ENCODE peak calls at places on chromosomes 2 and 18, in nine cellular contexts. One of them, this sample, is unnamed.

GRCh38 chr2:31401580-31401979 is 13.0 kb downstream of the XDH start:
- DNase-seq in adrenal gland: no peak
- DNase-seq in body of pancreas: no peak
- DNase-seq in psoas muscle: no peak
- DNase-seq in transverse colon: no peak
- DNase-seq in mucosa of descending colon: no peak
- DNase-seq in fibroblast of pulmonary artery: peak
- DNase-seq in MM.1S: no peak
- DNase-seq in PC-9: peak
- DNase-seq in this sample: peak

GRCh38 chr2:198453866-198454265 is 649.5 kb downstream of the PLCL1 start:
- DNase-seq in adrenal gland: no peak
- DNase-seq in body of pancreas: no peak
- DNase-seq in psoas muscle: no peak
- DNase-seq in transverse colon: no peak
- DNase-seq in mucosa of descending colon: no peak
- DNase-seq in fibroblast of pulmonary artery: no peak
- DNase-seq in MM.1S: no peak
- DNase-seq in PC-9: no peak
- DNase-seq in this sample: no peak

GRCh38 chr2:70852824-70853223 is 17.2 kb upstream of the CD207 start:
- DNase-seq in adrenal gland: no peak
- DNase-seq in body of pancreas: no peak
- DNase-seq in psoas muscle: no peak
- DNase-seq in transverse colon: no peak
- DNase-seq in mucosa of descending colon: no peak
- DNase-seq in fibroblast of pulmonary artery: peak
- DNase-seq in MM.1S: no peak
- DNase-seq in PC-9: no peak
- DNase-seq in this sample: no peak

GRCh38 chr2:26243643-26244478 is 571 bp downstream of the HADHA start:
- DNase-seq in adrenal gland: peak
- DNase-seq in body of pancreas: peak
- DNase-seq in psoas muscle: no peak
- DNase-seq in transverse colon: peak
- DNase-seq in mucosa of descending colon: no peak
- DNase-seq in fibroblast of pulmonary artery: peak
- DNase-seq in MM.1S: peak
- DNase-seq in PC-9: no peak
- DNase-seq in this sample: peak

GRCh38 chr18:25876334-25876979 is 214.0 kb downstream of the SS18 start:
- DNase-seq in adrenal gland: no peak
- DNase-seq in body of pancreas: no peak
- DNase-seq in psoas muscle: no peak
- DNase-seq in transverse colon: no peak
- DNase-seq in mucosa of descending colon: no peak
- DNase-seq in fibroblast of pulmonary artery: no peak
- DNase-seq in MM.1S: no peak
- DNase-seq in PC-9: no peak
- DNase-seq in this sample: no peak

GRCh38 chr2:218432676-218433365 is 13.9 kb downstream of the VIL1 start:
- DNase-seq in adrenal gland: no peak
- DNase-seq in body of pancreas: no peak
- DNase-seq in psoas muscle: peak
- DNase-seq in transverse colon: peak
- DNase-seq in mucosa of descending colon: no peak
- DNase-seq in fibroblast of pulmonary artery: no peak
- DNase-seq in MM.1S: no peak
- DNase-seq in PC-9: no peak
- DNase-seq in this sample: no peak

GRCh38 chr2:48423376-48423775 is 106.6 kb upstream of the STON1 start:
- DNase-seq in adrenal gland: no peak
- DNase-seq in body of pancreas: no peak
- DNase-seq in psoas muscle: no peak
- DNase-seq in transverse colon: no peak
- DNase-seq in mucosa of descending colon: no peak
- DNase-seq in fibroblast of pulmonary artery: peak
- DNase-seq in MM.1S: no peak
- DNase-seq in PC-9: no peak
- DNase-seq in this sample: peak

GRCh38 chr2:129459200-129459876 is 520.1 kb upstream of the RAB6C start:
- DNase-seq in adrenal gland: no peak
- DNase-seq in body of pancreas: no peak
- DNase-seq in psoas muscle: no peak
- DNase-seq in transverse colon: no peak
- DNase-seq in mucosa of descending colon: no peak
- DNase-seq in fibroblast of pulmonary artery: no peak
- DNase-seq in MM.1S: no peak
- DNase-seq in PC-9: no peak
- DNase-seq in this sample: no peak

GRCh38 chr2:30105556-30105955 is 41.3 kb upstream of the YPEL5 start:
- DNase-seq in adrenal gland: no peak
- DNase-seq in body of pancreas: no peak
- DNase-seq in psoas muscle: no peak
- DNase-seq in transverse colon: no peak
- DNase-seq in mucosa of descending colon: no peak
- DNase-seq in fibroblast of pulmonary artery: no peak
- DNase-seq in MM.1S: no peak
- DNase-seq in PC-9: no peak
- DNase-seq in this sample: no peak

GRCh38 chr2:65639156-65639876 is 206.9 kb upstream of the SPRED2 start:
- DNase-seq in adrenal gland: no peak
- DNase-seq in body of pancreas: no peak
- DNase-seq in psoas muscle: no peak
- DNase-seq in transverse colon: no peak
- DNase-seq in mucosa of descending colon: no peak
- DNase-seq in fibroblast of pulmonary artery: peak
- DNase-seq in MM.1S: no peak
- DNase-seq in PC-9: no peak
- DNase-seq in this sample: peak

GRCh38 chr2:234457421-234457820 is 39.5 kb downstream of the ARL4C start:
- DNase-seq in adrenal gland: no peak
- DNase-seq in body of pancreas: no peak
- DNase-seq in psoas muscle: no peak
- DNase-seq in transverse colon: no peak
- DNase-seq in mucosa of descending colon: no peak
- DNase-seq in fibroblast of pulmonary artery: no peak
- DNase-seq in MM.1S: no peak
- DNase-seq in PC-9: no peak
- DNase-seq in this sample: peak

GRCh38 chr2:63059434-63060078 is 8.9 kb downstream of the OTX1 start:
- DNase-seq in adrenal gland: no peak
- DNase-seq in body of pancreas: no peak
- DNase-seq in psoas muscle: peak
- DNase-seq in transverse colon: no peak
- DNase-seq in mucosa of descending colon: no peak
- DNase-seq in fibroblast of pulmonary artery: no peak
- DNase-seq in MM.1S: no peak
- DNase-seq in PC-9: no peak
- DNase-seq in this sample: no peak

GRCh38 chr18:31683106-31683505 is 1.3 kb downstream of the B4GALT6 start:
- DNase-seq in adrenal gland: no peak
- DNase-seq in body of pancreas: no peak
- DNase-seq in psoas muscle: no peak
- DNase-seq in transverse colon: no peak
- DNase-seq in mucosa of descending colon: no peak
- DNase-seq in fibroblast of pulmonary artery: no peak
- DNase-seq in MM.1S: no peak
- DNase-seq in PC-9: no peak
- DNase-seq in this sample: no peak
- H3K4me3 ChIP-seq in adrenal gland: no peak
- H3K4me3 ChIP-seq in body of pancreas: no peak
- H3K4me3 ChIP-seq in psoas muscle: no peak
- H3K4me3 ChIP-seq in transverse colon: no peak
- H3K4me3 ChIP-seq in mucosa of descending colon: no peak
- H3K4me3 ChIP-seq in fibroblast of pulmonary artery: no peak
- H3K4me3 ChIP-seq in MM.1S: no peak
- H3K4me3 ChIP-seq in PC-9: no peak
- H3K4me3 ChIP-seq in this sample: no peak

GRCh38 chr2:96359310-96359709 is 23.7 kb downstream of the NCAPH start:
- DNase-seq in adrenal gland: no peak
- DNase-seq in body of pancreas: peak
- DNase-seq in psoas muscle: no peak
- DNase-seq in transverse colon: no peak
- DNase-seq in mucosa of descending colon: no peak
- DNase-seq in fibroblast of pulmonary artery: no peak
- DNase-seq in MM.1S: no peak
- DNase-seq in PC-9: peak
- DNase-seq in this sample: no peak
- TF ChIP-seq CTCF in adrenal gland: no peak
- TF ChIP-seq CTCF in body of pancreas: peak
- TF ChIP-seq CTCF in psoas muscle: peak
- TF ChIP-seq CTCF in transverse colon: no peak
- TF ChIP-seq CTCF in mucosa of descending colon: no peak
- TF ChIP-seq CTCF in fibroblast of pulmonary artery: no peak
- TF ChIP-seq CTCF in MM.1S: peak
- TF ChIP-seq CTCF in PC-9: peak
- TF ChIP-seq CTCF in this sample: peak

DNA sequence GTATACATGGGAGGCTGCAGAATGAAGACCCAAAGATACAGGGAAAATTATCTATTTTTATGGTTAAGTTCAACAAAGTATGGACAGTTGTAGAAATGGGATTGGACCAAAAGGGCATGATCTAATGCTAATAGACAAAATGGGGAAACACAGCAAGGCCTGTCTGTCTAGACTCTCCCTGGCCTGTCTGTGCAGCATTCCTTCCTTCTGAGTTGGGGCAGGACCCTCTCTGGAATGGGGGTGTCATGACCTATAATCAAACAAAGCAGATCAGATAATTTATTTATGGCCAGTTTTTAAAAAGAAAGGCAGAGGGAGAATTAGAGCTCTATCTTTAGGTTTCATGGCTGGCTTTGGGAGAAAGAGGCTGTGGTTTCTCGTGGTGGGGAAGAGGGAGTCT is 104.4 kb downstream of the CTIF start:
- DNase-seq in adrenal gland: no peak
- DNase-seq in body of pancreas: no peak
- DNase-seq in psoas muscle: no peak
- DNase-seq in transverse colon: no peak
- DNase-seq in mucosa of descending colon: no peak
- DNase-seq in fibroblast of pulmonary artery: no peak
- DNase-seq in MM.1S: no peak
- DNase-seq in PC-9: no peak
- DNase-seq in this sample: no peak
- H3K4me3 ChIP-seq in adrenal gland: no peak
- H3K4me3 ChIP-seq in body of pancreas: no peak
- H3K4me3 ChIP-seq in psoas muscle: no peak
- H3K4me3 ChIP-seq in transverse colon: no peak
- H3K4me3 ChIP-seq in mucosa of descending colon: no peak
- H3K4me3 ChIP-seq in fibroblast of pulmonary artery: no peak
- H3K4me3 ChIP-seq in MM.1S: no peak
- H3K4me3 ChIP-seq in PC-9: no peak
- H3K4me3 ChIP-seq in this sample: no peak

GRCh38 chr2:134897932-134898331 is 20.7 kb upstream of the CCNT2 start:
- DNase-seq in adrenal gland: no peak
- DNase-seq in body of pancreas: no peak
- DNase-seq in psoas muscle: no peak
- DNase-seq in transverse colon: no peak
- DNase-seq in mucosa of descending colon: no peak
- DNase-seq in fibroblast of pulmonary artery: peak
- DNase-seq in MM.1S: peak
- DNase-seq in PC-9: no peak
- DNase-seq in this sample: peak
- TF ChIP-seq CTCF in adrenal gland: peak
- TF ChIP-seq CTCF in body of pancreas: peak
- TF ChIP-seq CTCF in psoas muscle: peak
- TF ChIP-seq CTCF in transverse colon: peak
- TF ChIP-seq CTCF in mucosa of descending colon: no peak
- TF ChIP-seq CTCF in fibroblast of pulmonary artery: peak
- TF ChIP-seq CTCF in MM.1S: peak
- TF ChIP-seq CTCF in PC-9: peak
- TF ChIP-seq CTCF in this sample: no peak

GRCh38 chr2:236545248-236545658 is 24.4 kb upstream of the ACKR3 start:
- DNase-seq in adrenal gland: no peak
- DNase-seq in body of pancreas: no peak
- DNase-seq in psoas muscle: no peak
- DNase-seq in transverse colon: no peak
- DNase-seq in mucosa of descending colon: no peak
- DNase-seq in fibroblast of pulmonary artery: no peak
- DNase-seq in MM.1S: no peak
- DNase-seq in PC-9: no peak
- DNase-seq in this sample: no peak

GRCh38 chr2:236545814-236546480 is 23.7 kb upstream of the ACKR3 start:
- DNase-seq in adrenal gland: no peak
- DNase-seq in body of pancreas: no peak
- DNase-seq in psoas muscle: no peak
- DNase-seq in transverse colon: no peak
- DNase-seq in mucosa of descending colon: no peak
- DNase-seq in fibroblast of pulmonary artery: no peak
- DNase-seq in MM.1S: peak
- DNase-seq in PC-9: no peak
- DNase-seq in this sample: no peak

GRCh38 chr2:236547725-236548124 is 21.9 kb upstream of the ACKR3 start:
- DNase-seq in adrenal gland: no peak
- DNase-seq in body of pancreas: no peak
- DNase-seq in psoas muscle: no peak
- DNase-seq in transverse colon: no peak
- DNase-seq in mucosa of descending colon: no peak
- DNase-seq in fibroblast of pulmonary artery: no peak
- DNase-seq in MM.1S: no peak
- DNase-seq in PC-9: no peak
- DNase-seq in this sample: no peak

GRCh38 chr2:236548179-236548918 is 21.3 kb upstream of the ACKR3 start:
- DNase-seq in adrenal gland: no peak
- DNase-seq in body of pancreas: no peak
- DNase-seq in psoas muscle: no peak
- DNase-seq in transverse colon: no peak
- DNase-seq in mucosa of descending colon: no peak
- DNase-seq in fibroblast of pulmonary artery: peak
- DNase-seq in MM.1S: no peak
- DNase-seq in PC-9: no peak
- DNase-seq in this sample: no peak

DNA sequence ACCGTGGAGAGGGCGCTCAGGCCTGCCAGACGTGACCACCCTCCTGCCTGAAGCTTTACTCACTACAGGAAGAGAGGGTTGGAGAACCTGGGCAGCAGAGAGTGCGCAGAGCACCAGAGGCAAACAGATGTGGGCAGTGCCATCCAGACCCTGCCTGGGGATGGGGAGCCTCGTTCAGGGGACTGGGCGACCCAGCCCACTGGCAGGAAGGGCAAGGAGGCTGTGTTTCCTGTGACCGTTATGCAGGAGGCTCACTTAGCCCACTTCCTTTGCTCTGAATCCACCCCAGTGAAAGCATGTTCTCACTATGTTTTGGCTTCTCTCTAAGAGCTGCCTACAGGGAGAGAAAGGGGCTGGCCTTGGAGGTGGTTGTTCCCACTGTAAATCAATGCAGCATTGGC is 23.1 kb upstream of the ACKR3 start:
- DNase-seq in adrenal gland: no peak
- DNase-seq in body of pancreas: no peak
- DNase-seq in psoas muscle: no peak
- DNase-seq in transverse colon: no peak
- DNase-seq in mucosa of descending colon: no peak
- DNase-seq in fibroblast of pulmonary artery: no peak
- DNase-seq in MM.1S: no peak
- DNase-seq in PC-9: no peak
- DNase-seq in this sample: no peak
- H3K4me3 ChIP-seq in adrenal gland: no peak
- H3K4me3 ChIP-seq in body of pancreas: no peak
- H3K4me3 ChIP-seq in psoas muscle: no peak
- H3K4me3 ChIP-seq in transverse colon: no peak
- H3K4me3 ChIP-seq in mucosa of descending colon: no peak
- H3K4me3 ChIP-seq in fibroblast of pulmonary artery: no peak
- H3K4me3 ChIP-seq in MM.1S: no peak
- H3K4me3 ChIP-seq in PC-9: no peak
- H3K4me3 ChIP-seq in this sample: no peak